ENCODE peak calls at places on chromosome 3, in six cellular contexts. One of them, this sample, is unnamed.
A peak's percentile ranks its signal among the peaks of the same experiment; 100 is the strongest.

GRCh38 chr3:128665362-128666021 is 14.9 kb upstream of the RPN1 start:
- DNase-seq in body of pancreas: no peak
- DNase-seq in lower leg skin: no peak
- DNase-seq in neural progenitor cell: no peak
- DNase-seq in ovary: no peak
- DNase-seq in AG10803: no peak
- DNase-seq in this sample: no peak

GRCh38 chr3:39434574-39434973 is 28.1 kb downstream of the RPSA start:
- DNase-seq in AG10803: peak; percentile 37
- DNase-seq in body of pancreas: no peak
- DNase-seq in ovary: no peak
- DNase-seq in lower leg skin: no peak
- DNase-seq in neural progenitor cell: no peak
- DNase-seq in this sample: no peak

GRCh38 chr3:49339593-49339946 is 283 bp downstream of the USP4 start:
- DNase-seq in body of pancreas: no peak
- DNase-seq in AG10803: no peak
- DNase-seq in ovary: peak; percentile 22
- DNase-seq in lower leg skin: peak; percentile 86
- DNase-seq in neural progenitor cell: peak; percentile 76
- DNase-seq in this sample: no peak

GRCh38 chr3:58535531-58536500 is 1.2 kb downstream of the ACOX2 start:
- DNase-seq in AG10803: peak; percentile 23
- DNase-seq in ovary: peak; percentile 37
- DNase-seq in neural progenitor cell: no peak
- DNase-seq in body of pancreas: peak; percentile 60
- DNase-seq in lower leg skin: peak; percentile 78
- DNase-seq in this sample: no peak

GRCh38 chr3:71721721-71722157 is 3.5 kb downstream of the EIF4E3 start:
- DNase-seq in body of pancreas: no peak
- DNase-seq in lower leg skin: no peak
- DNase-seq in neural progenitor cell: no peak
- DNase-seq in ovary: no peak
- DNase-seq in AG10803: no peak
- DNase-seq in this sample: peak; percentile 48

GRCh38 chr3:51706788-51707731 is at the start of gene GRM2:
- DNase-seq in lower leg skin: no peak
- DNase-seq in body of pancreas: peak; percentile 79
- DNase-seq in neural progenitor cell: peak; percentile 98
- DNase-seq in AG10803: peak; percentile 66
- DNase-seq in ovary: peak; percentile 76
- DNase-seq in this sample: no peak

GRCh38 chr3:179100652-179101051 is 29.0 kb upstream of the ZMAT3 start:
- DNase-seq in AG10803: peak; percentile 19
- DNase-seq in ovary: no peak
- DNase-seq in lower leg skin: no peak
- DNase-seq in body of pancreas: no peak
- DNase-seq in neural progenitor cell: no peak
- DNase-seq in this sample: no peak

GRCh38 chr3:96354742-96355141 is 459.7 kb upstream of the EPHA6 start:
- DNase-seq in ovary: no peak
- DNase-seq in lower leg skin: no peak
- DNase-seq in AG10803: no peak
- DNase-seq in neural progenitor cell: no peak
- DNase-seq in body of pancreas: no peak
- DNase-seq in this sample: no peak

GRCh38 chr3:41853495-41853894 is 108.4 kb downstream of the ULK4 start:
- DNase-seq in lower leg skin: no peak
- DNase-seq in ovary: no peak
- DNase-seq in AG10803: no peak
- DNase-seq in neural progenitor cell: no peak
- DNase-seq in body of pancreas: no peak
- DNase-seq in this sample: no peak

GRCh38 chr3:172536505-172536904 is 13.3 kb upstream of the TNFSF10 start:
- DNase-seq in body of pancreas: no peak
- DNase-seq in AG10803: no peak
- DNase-seq in lower leg skin: no peak
- DNase-seq in neural progenitor cell: no peak
- DNase-seq in ovary: no peak
- DNase-seq in this sample: no peak

GRCh38 chr3:10808974-10809373 is 7.1 kb upstream of the SLC6A11 start:
- DNase-seq in lower leg skin: no peak
- DNase-seq in neural progenitor cell: no peak
- DNase-seq in body of pancreas: no peak
- DNase-seq in ovary: no peak
- DNase-seq in AG10803: no peak
- DNase-seq in this sample: no peak

GRCh38 chr3:194983121-194983520 is 287.8 kb downstream of the XXYLT1 start:
- DNase-seq in neural progenitor cell: no peak
- DNase-seq in lower leg skin: peak; percentile 50
- DNase-seq in body of pancreas: no peak
- DNase-seq in ovary: no peak
- DNase-seq in AG10803: no peak
- DNase-seq in this sample: no peak

GRCh38 chr3:160114352-160114751 is 110.9 kb upstream of the C3orf80 start:
- DNase-seq in lower leg skin: no peak
- DNase-seq in AG10803: no peak
- DNase-seq in neural progenitor cell: no peak
- DNase-seq in ovary: no peak
- DNase-seq in body of pancreas: no peak
- DNase-seq in this sample: no peak

GRCh38 chr3:139117883-139118760 is 73.4 kb upstream of the PRR23C start:
- DNase-seq in lower leg skin: peak; percentile 70
- DNase-seq in body of pancreas: no peak
- DNase-seq in neural progenitor cell: no peak
- DNase-seq in ovary: no peak
- DNase-seq in AG10803: no peak
- DNase-seq in this sample: no peak

GRCh38 chr3:178117641-178118040 is 418.6 kb upstream of the KCNMB2 start:
- DNase-seq in AG10803: no peak
- DNase-seq in lower leg skin: no peak
- DNase-seq in ovary: no peak
- DNase-seq in neural progenitor cell: no peak
- DNase-seq in body of pancreas: no peak
- DNase-seq in this sample: no peak

GRCh38 chr3:184637705-184638104 is 74.2 kb downstream of the MAGEF1 start:
- DNase-seq in neural progenitor cell: no peak
- DNase-seq in body of pancreas: no peak
- DNase-seq in ovary: no peak
- DNase-seq in AG10803: peak; percentile 49
- DNase-seq in lower leg skin: no peak
- DNase-seq in this sample: no peak

GRCh38 chr3:146184616-146185015 is 23.6 kb upstream of the PLOD2 start:
- DNase-seq in neural progenitor cell: no peak
- DNase-seq in body of pancreas: peak; percentile 67
- DNase-seq in lower leg skin: no peak
- DNase-seq in ovary: no peak
- DNase-seq in AG10803: peak; percentile 26
- DNase-seq in this sample: no peak

GRCh38 chr3:32434206-32434605 is 42.6 kb downstream of the CMTM7 start:
- DNase-seq in AG10803: no peak
- DNase-seq in lower leg skin: peak; percentile 15
- DNase-seq in body of pancreas: no peak
- DNase-seq in ovary: no peak
- DNase-seq in neural progenitor cell: no peak
- DNase-seq in this sample: no peak

GRCh38 chr3:176740891-176741290 is 456.4 kb downstream of the TBL1XR1 start:
- DNase-seq in neural progenitor cell: no peak
- DNase-seq in body of pancreas: no peak
- DNase-seq in lower leg skin: no peak
- DNase-seq in AG10803: no peak
- DNase-seq in ovary: no peak
- DNase-seq in this sample: no peak

GRCh38 chr3:110314512-110315114 is 757.0 kb upstream of the NECTIN3 start:
- DNase-seq in AG10803: peak; percentile 44
- DNase-seq in lower leg skin: no peak
- DNase-seq in neural progenitor cell: peak; percentile 66
- DNase-seq in ovary: peak; percentile 11
- DNase-seq in body of pancreas: peak; percentile 58
- DNase-seq in this sample: peak; percentile 10

DNA sequence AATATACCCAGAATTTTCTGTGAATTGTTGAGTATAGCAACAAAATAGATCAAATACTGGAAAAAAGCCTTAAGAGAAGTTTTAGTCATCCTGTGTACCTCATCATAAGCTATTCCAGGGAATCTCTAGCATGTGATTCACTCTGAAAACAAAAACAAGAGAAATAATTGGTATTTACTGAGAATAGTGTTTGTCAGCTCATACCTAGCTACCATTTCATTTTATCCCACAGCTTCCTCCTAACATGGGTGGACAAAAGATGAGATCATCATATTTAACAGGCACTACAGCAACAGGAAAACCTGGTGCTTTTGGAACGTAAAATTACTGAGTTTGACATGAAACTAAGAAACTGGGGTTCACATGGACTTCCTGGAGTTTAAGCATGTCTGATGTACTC is 753.5 kb upstream of the NECTIN3 start:
- DNase-seq in lower leg skin: no peak
- DNase-seq in AG10803: peak; percentile 11
- DNase-seq in body of pancreas: no peak
- DNase-seq in neural progenitor cell: no peak
- DNase-seq in ovary: no peak
- DNase-seq in this sample: no peak
- H3K4me3 ChIP-seq in lower leg skin: no peak overlapping the region
- H3K4me3 ChIP-seq in AG10803: no peak overlapping the region
- H3K4me3 ChIP-seq in body of pancreas: no peak overlapping the region
- H3K4me3 ChIP-seq in neural progenitor cell: no peak overlapping the region
- H3K4me3 ChIP-seq in ovary: no peak overlapping the region
- H3K4me3 ChIP-seq in this sample: no peak overlapping the region

GRCh38 chr3:127133971-127134370 is 59.0 kb upstream of the PRR23E start:
- DNase-seq in lower leg skin: peak; percentile 72
- DNase-seq in AG10803: no peak
- DNase-seq in neural progenitor cell: no peak
- DNase-seq in ovary: no peak
- DNase-seq in body of pancreas: no peak
- DNase-seq in this sample: no peak

GRCh38 chr3:127131625-127132170 is 61.2 kb upstream of the PRR23E start:
- DNase-seq in neural progenitor cell: no peak
- DNase-seq in lower leg skin: peak; percentile 83
- DNase-seq in body of pancreas: no peak
- DNase-seq in ovary: no peak
- DNase-seq in AG10803: no peak
- DNase-seq in this sample: no peak

GRCh38 chr3:127134887-127135240 is 58.1 kb upstream of the PRR23E start:
- DNase-seq in lower leg skin: peak; percentile 64
- DNase-seq in neural progenitor cell: no peak
- DNase-seq in ovary: no peak
- DNase-seq in AG10803: no peak
- DNase-seq in body of pancreas: no peak
- DNase-seq in this sample: no peak

GRCh38 chr3:127134466-127134865 is 58.5 kb upstream of the PRR23E start:
- DNase-seq in AG10803: no peak
- DNase-seq in ovary: no peak
- DNase-seq in body of pancreas: no peak
- DNase-seq in neural progenitor cell: no peak
- DNase-seq in lower leg skin: peak; percentile 67
- DNase-seq in this sample: no peak

DNA sequence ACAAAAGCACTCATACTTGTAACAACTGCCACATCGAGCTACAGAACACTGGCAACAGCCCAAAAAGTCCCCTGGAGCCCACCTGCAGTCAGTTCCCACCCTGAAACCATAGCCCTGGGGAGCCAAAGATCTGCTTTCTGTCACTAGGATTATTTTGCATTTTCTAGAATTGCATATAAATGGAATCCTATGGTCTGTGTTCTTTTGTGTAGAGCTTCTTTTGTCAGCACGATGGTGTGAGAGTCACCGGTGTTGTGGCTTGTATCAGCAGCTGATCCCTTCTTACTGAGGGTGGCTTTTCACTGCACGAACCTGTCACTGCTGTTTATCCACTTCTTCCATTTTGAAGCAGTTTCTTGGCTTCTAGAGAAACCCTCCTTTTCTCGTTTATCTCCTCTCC is 60.1 kb upstream of the PRR23E start:
- DNase-seq in neural progenitor cell: no peak
- DNase-seq in body of pancreas: no peak
- DNase-seq in AG10803: no peak
- DNase-seq in ovary: no peak
- DNase-seq in lower leg skin: peak; percentile 2
- DNase-seq in this sample: no peak
- H3K4me3 ChIP-seq in neural progenitor cell: no peak overlapping the region
- H3K4me3 ChIP-seq in body of pancreas: no peak overlapping the region
- H3K4me3 ChIP-seq in AG10803: no peak overlapping the region
- H3K4me3 ChIP-seq in ovary: no peak overlapping the region
- H3K4me3 ChIP-seq in lower leg skin: no peak overlapping the region
- H3K4me3 ChIP-seq in this sample: no peak overlapping the region

GRCh38 chr3:28022916-28023315 is 218.5 kb upstream of the CMC1 start:
- DNase-seq in lower leg skin: no peak
- DNase-seq in neural progenitor cell: no peak
- DNase-seq in body of pancreas: no peak
- DNase-seq in ovary: no peak
- DNase-seq in AG10803: no peak
- DNase-seq in this sample: no peak

GRCh38 chr3:28019740-28020139 is 221.7 kb upstream of the CMC1 start:
- DNase-seq in AG10803: no peak
- DNase-seq in body of pancreas: no peak
- DNase-seq in neural progenitor cell: no peak
- DNase-seq in ovary: no peak
- DNase-seq in lower leg skin: no peak
- DNase-seq in this sample: no peak

GRCh38 chr3:28013864-28014473 is 227.4 kb upstream of the CMC1 start:
- DNase-seq in AG10803: no peak
- DNase-seq in body of pancreas: no peak
- DNase-seq in neural progenitor cell: no peak
- DNase-seq in ovary: no peak
- DNase-seq in lower leg skin: no peak
- DNase-seq in this sample: no peak

DNA sequence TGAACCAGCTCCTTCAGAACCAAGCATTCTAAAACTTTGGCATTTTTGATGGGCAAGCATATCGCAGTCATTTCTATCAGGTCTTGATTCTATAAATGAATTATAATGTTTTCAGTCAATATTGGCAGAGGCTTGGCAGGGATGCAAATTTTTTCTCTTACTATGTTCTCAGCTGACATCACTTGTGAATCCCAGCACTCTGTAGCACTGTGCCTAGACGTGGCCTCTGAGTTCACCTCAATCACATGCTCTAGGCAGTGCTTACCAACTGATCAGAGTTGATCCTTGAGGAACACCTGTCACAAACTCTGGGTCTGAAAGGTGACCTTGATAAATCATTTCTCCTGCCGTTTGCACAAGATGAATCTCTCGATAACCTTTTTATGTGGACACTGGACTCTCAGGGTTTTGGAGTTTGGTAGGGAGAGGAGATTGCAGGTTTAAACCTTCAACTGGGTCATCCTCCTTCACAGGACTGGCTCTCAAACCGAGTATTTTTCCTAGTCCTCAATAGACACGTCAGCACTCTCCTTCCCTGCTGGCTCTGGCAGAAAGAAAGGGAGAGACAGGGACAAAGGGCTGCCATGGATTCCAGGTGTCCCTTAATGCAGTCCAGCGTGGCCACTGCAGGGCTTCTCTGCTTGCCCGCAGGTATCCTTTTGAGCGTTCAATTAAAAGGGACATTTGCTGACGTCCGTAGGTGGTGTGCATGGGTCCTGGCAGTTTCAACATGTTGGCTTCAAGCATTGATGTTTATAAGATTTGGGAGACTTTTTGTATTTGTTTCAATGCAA is 222.3 kb upstream of the CMC1 start:
- DNase-seq in ovary: no peak
- DNase-seq in AG10803: no peak
- DNase-seq in neural progenitor cell: peak; percentile 29
- DNase-seq in body of pancreas: no peak
- DNase-seq in lower leg skin: no peak
- DNase-seq in this sample: no peak
- H3K4me3 ChIP-seq in ovary: no peak overlapping the region
- H3K4me3 ChIP-seq in AG10803: no peak overlapping the region
- H3K4me3 ChIP-seq in neural progenitor cell: no peak overlapping the region
- H3K4me3 ChIP-seq in body of pancreas: no peak overlapping the region
- H3K4me3 ChIP-seq in lower leg skin: no peak overlapping the region
- H3K4me3 ChIP-seq in this sample: no peak overlapping the region

GRCh38 chr3:55269636-55270035 is 217.5 kb downstream of the WNT5A start:
- DNase-seq in body of pancreas: no peak
- DNase-seq in AG10803: no peak
- DNase-seq in ovary: no peak
- DNase-seq in lower leg skin: no peak
- DNase-seq in neural progenitor cell: no peak
- DNase-seq in this sample: no peak
- H3K4me3 ChIP-seq in body of pancreas: no peak overlapping the region
- H3K4me3 ChIP-seq in AG10803: no peak overlapping the region
- H3K4me3 ChIP-seq in ovary: no peak overlapping the region
- H3K4me3 ChIP-seq in lower leg skin: no peak overlapping the region
- H3K4me3 ChIP-seq in neural progenitor cell: no peak overlapping the region
- H3K4me3 ChIP-seq in this sample: no peak overlapping the region